ENCODE peak calls at places on chromosomes 5 and 9, in six cellular contexts. H is epithelial cell of esophagus, Z is uterus, V is tibial artery, X is fibroblast of the aortic adventitia, Y is heart right ventricle. A is an unnamed sample.

GRCh38 chr9:132946624-132947295 is 2.3 kb upstream of the TSC1 start:
- DNase-seq in Z (no peak), X (peak; percentile 31), H (peak; percentile 38), V (no peak), Y (no peak), A (no peak)

GRCh38 chr9:78004478-78005229 is 27.0 kb downstream of the GNAQ start:
- DNase-seq in H (peak; percentile 30), X (no peak), V (no peak), Y (no peak), Z (no peak), A (no peak)

GRCh38 chr9:96209407-96210031 is 92.5 kb downstream of the HSD17B3 start:
- DNase-seq in Z (no peak), V (no peak), Y (no peak), X (peak; percentile 66), H (peak; percentile 59), A (no peak)

GRCh38 chr5:1220831-1221230 is 4.3 kb upstream of the SLC6A18 start:
- DNase-seq in Y (no peak), X (no peak), V (no peak), H (no peak), Z (no peak), A (no peak)

GRCh38 chr5:18281947-18282557 is 647.8 kb downstream of the TAF11L14 start:
- DNase-seq in V (no peak), X (peak; percentile 73), Z (no peak), Y (no peak), H (peak; percentile 63), A (no peak)

GRCh38 chr9:130041648-130042405 is 1.2 kb downstream of the FNBP1 start:
- DNase-seq in Y (peak; percentile 31), V (peak; percentile 69), H (peak; percentile 20), Z (peak; percentile 27), X (peak; percentile 42), A (no peak)

GRCh38 chr9:133701981-133702797 is 36.0 kb downstream of the SARDH start:
- DNase-seq in Y (no peak), V (no peak), Z (peak; percentile 33), H (no peak), X (peak; percentile 4), A (no peak)

GRCh38 chr5:96649251-96649937 is 12.8 kb upstream of the CAST start:
- DNase-seq in Z (no peak), V (no peak), Y (no peak), H (no peak), X (no peak), A (no peak)

GRCh38 chr9:85157763-85158162 is 488.2 kb downstream of the NTRK2 start:
- DNase-seq in H (no peak), Z (no peak), X (no peak), Y (no peak), V (no peak), A (no peak)

DNA sequence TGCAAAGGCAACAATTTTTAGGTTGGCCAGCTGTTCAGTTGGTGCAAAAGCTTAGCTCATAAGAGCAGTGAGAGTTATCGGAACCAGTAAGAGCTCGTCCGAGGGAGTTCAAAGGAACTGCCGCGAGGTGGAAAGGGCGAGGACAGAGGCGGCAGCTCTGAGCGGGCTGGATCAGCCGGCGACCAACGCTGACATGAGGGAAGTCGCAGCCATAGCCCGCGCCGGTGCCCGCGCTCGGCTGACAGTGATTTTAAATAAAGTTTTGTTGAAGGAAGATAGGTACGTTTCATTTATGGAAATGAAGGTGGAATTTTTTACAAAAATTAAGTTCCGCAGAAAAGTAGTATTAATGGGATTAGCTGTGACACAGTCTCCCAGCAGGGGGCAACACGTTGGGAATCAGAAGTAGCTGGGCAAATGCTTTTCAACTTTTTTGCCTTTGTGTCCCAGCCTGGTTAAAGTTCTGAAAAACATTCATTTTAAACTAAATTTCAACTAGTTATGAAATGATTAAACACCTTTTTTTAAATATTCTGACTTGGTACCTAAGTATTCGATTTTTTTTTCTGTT is 43.2 kb downstream of the FBXO4 start:
- DNase-seq in V (no peak), X (no peak), Y (no peak), Z (no peak), H (no peak), A (no peak)
- TF ChIP-seq CTCF in V (no peak), X (peak; percentile 9), Y (no peak), Z (no peak), H (no peak), A (no peak)

DNA sequence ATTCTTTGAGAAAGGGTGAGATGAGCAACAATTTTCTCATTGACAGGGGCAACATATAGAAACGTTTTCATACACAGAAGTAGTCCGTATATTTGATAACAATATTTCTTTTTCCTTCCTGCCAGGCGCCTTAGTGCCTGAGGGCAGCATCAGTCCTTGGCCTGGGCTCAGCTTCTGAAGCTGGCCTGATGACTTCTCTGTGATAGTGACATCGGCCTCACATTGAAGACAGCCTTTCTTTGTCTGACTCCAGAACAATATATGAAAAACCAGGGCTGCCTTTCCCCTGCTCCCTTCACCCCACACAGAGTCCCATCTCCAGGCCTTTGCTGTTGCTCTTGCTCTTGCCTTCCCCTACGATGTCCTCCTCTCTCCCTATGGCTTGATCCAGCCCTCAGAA is 24.1 kb upstream of the TCOF1 start:
- DNase-seq in Z (no peak), X (no peak), Y (no peak), V (no peak), H (no peak), A (no peak)
- H3K4me3 ChIP-seq in Z (no peak overlapping the region), X (no peak overlapping the region), Y (no peak overlapping the region), V (no peak overlapping the region), H (no peak overlapping the region), A (no peak overlapping the region)

DNA sequence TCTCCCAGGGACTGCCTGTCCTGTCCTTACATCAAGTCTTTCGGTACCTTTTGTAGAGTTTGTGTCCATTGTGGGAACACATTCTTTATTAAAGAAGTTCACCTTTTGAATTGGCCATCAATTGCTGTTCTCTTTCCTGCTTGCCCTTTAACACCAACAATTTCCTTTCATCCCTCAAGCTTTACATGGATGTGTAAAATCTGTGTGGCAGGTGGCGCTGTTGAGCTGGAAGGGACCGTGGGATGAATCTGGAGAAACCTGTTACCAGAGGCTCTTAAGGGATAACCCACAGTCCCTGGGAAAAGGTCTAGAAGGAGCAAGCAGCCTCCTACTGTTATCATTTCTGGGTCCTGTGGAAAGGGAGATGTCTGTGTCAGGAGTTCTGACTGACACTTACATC is 7.9 kb upstream of the ZFP62 start:
- DNase-seq in X (peak; percentile 77), V (peak; percentile 88), H (peak; percentile 85), Y (peak; percentile 78), Z (peak; percentile 72), A (peak; percentile 41)
- TF ChIP-seq CTCF in X (peak; percentile 89), V (peak; percentile 62), H (peak; percentile 93), Y (peak; percentile 58), Z (peak; percentile 71), A (peak; percentile 75)

GRCh38 chr5:146342519-146342881 is 3.9 kb downstream of the POU4F3 start:
- DNase-seq in Y (no peak), X (no peak), H (no peak), V (no peak), Z (no peak), A (no peak)

GRCh38 chr5:146341854-146342253 is 3.2 kb downstream of the POU4F3 start:
- DNase-seq in H (no peak), V (no peak), Z (no peak), Y (no peak), X (no peak), A (no peak)

GRCh38 chr5:146338774-146339714 is at the start of gene POU4F3:
- DNase-seq in H (no peak), Z (no peak), Y (no peak), V (no peak), X (no peak), A (no peak)

GRCh38 chr5:146339715-146340259 is 1.1 kb downstream of the POU4F3 start:
- DNase-seq in V (no peak), Y (no peak), H (no peak), Z (no peak), X (no peak), A (no peak)

GRCh38 chr5:146340260-146341081 is 1.8 kb downstream of the POU4F3 start:
- DNase-seq in H (peak; percentile 73), Y (peak; percentile 53), V (no peak), Z (peak; percentile 31), X (peak; percentile 73), A (no peak)
- H3K4me3 ChIP-seq in H (no peak overlapping the region), Y (no peak overlapping the region), V (peak overlapping the region; percentile 37), Z (no peak overlapping the region), X (peak overlapping the region; percentile 48), A (no peak overlapping the region)

GRCh38 chr9:17462869-17463464 is 115.9 kb upstream of the SH3GL2 start:
- DNase-seq in Y (no peak), H (peak; percentile 62), V (no peak), X (peak; percentile 80), Z (peak; percentile 15), A (peak; percentile 15)
- TF ChIP-seq CTCF in Y (peak; percentile 57), H (peak; percentile 66), V (peak; percentile 58), X (peak; percentile 66), Z (peak; percentile 66), A (peak; percentile 56)

GRCh38 chr5:131265318-131265803 is 1.5 kb downstream of the CDC42SE2 start:
- DNase-seq in Y (no peak), V (no peak), H (peak; percentile 71), Z (no peak), X (peak; percentile 32), A (no peak)
- H3K4me3 ChIP-seq in Y (peak overlapping the region; percentile 82), V (peak overlapping the region; percentile 98), H (peak overlapping the region; percentile 89), Z (peak overlapping the region; percentile 81), X (peak overlapping the region; percentile 88), A (peak overlapping the region; percentile 97)

DNA sequence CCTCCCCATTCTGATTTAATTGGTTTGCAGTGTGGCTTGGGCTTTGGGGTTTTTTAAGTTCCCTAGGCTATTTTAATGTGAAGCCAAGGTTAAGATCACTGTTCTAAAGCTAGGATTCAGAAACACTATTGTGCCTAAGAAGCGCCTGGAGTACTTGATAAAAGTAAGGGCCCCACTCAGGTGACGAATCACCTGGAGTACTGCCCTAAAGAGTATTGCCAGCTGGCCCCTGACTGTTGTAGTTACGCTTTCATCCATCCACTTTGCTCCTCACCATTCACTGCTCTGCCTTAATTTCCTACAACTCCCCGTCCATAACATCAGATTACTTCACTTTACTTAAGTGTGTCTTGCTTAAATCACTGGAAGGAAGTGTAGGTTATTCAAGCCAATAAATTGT is 119.3 kb downstream of the CD180 start:
- DNase-seq in Y (no peak), V (no peak), X (no peak), H (no peak), Z (no peak), A (no peak)
- TF ChIP-seq CTCF in Y (no peak), V (no peak), X (no peak), H (no peak), Z (no peak), A (no peak)

DNA sequence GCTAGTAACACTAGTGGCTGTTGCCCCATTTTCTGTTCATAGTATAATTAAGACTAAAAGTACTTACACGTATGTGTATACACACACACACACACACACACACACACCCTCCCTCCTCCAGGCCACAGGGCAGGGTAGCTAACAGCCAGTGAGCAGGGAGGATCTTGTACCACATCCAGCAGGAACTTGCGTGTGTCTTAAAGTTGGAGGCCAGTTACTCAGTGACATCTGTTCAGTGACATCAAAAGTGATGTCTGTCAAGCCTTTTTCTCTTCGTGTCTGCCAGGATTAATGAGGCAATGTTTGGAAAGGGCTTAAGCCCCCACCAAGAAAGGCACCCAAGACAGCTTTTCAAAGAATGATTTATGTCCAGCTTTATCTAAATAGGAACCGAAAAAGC is 149.4 kb upstream of the KLF4 start:
- DNase-seq in H (no peak), Y (peak; percentile 54), V (peak; percentile 88), X (peak; percentile 90), Z (peak; percentile 63), A (no peak)
- H3K4me3 ChIP-seq in H (no peak overlapping the region), Y (no peak overlapping the region), V (peak overlapping the region; percentile 46), X (peak overlapping the region; percentile 64), Z (peak overlapping the region; percentile 36), A (no peak overlapping the region)